ENCODE peak calls at places on chromosomes 5 and 9, in eight cellular contexts. U is Calu3; R is activated CD4-positive, CD25-positive, alpha-beta regulatory T cell; L is nephron progenitor cell; W is tibial artery; D is stimulated activated CD4-positive, alpha-beta T cell treated with anti-CD3 and anti-CD28 coated beads, Interleukin-1b, Interleukin-23, amount 100 ng/mL, for 1 hour; P is pulmonary artery endothelial cell; H is ureter. S is an unnamed sample.

GRCh38 chr5:152246401-152246800 is 158.7 kb downstream of the NMUR2 start:
- DNase-seq in U (peak; percentile 56), R (no peak), L (peak; percentile 83), W (no peak), D (no peak), P (no peak), H (no peak), S (peak; percentile 30)

GRCh38 chr5:77812926-77813589 is 36.9 kb upstream of the TBCA start:
- DNase-seq in U (no peak), R (no peak), L (no peak), W (no peak), D (no peak), P (no peak), H (no peak), S (no peak)

GRCh38 chr5:85512896-85513295 is 1104.8 kb upstream of the COX7C start:
- DNase-seq in U (no peak), R (no peak), L (no peak), W (no peak), D (no peak), P (no peak), H (no peak), S (no peak)

GRCh38 chr9:127899200-127899943 is at the start of gene ST6GALNAC6:
- DNase-seq in U (peak; percentile 77), R (peak; percentile 55), L (peak; percentile 81), W (no peak), D (peak; percentile 63), P (no peak), H (no peak), S (peak; percentile 78)

GRCh38 chr5:1750469-1750868 is 49.2 kb downstream of the MRPL36 start:
- DNase-seq in U (no peak), R (no peak), L (no peak), W (peak; percentile 15), D (no peak), P (no peak), H (peak; percentile 32), S (no peak)

GRCh38 chr5:151075698-151076331 is 5.0 kb downstream of the TNIP1 start:
- DNase-seq in U (peak; percentile 82), R (no peak), L (no peak), W (no peak), D (no peak), P (no peak), H (no peak), S (peak; percentile 80)

GRCh38 chr5:126914813-126915436 is 115.4 kb downstream of the MARCHF3 start:
- DNase-seq in U (no peak), R (no peak), L (no peak), W (no peak), D (no peak), P (no peak), H (no peak), S (no peak)

GRCh38 chr5:95238560-95239325 is 46.2 kb downstream of the MCTP1 start:
- DNase-seq in U (no peak), R (no peak), L (no peak), W (no peak), D (no peak), P (no peak), H (no peak), S (peak; percentile 14)

S was measured in EL.